ENCODE peak calls at places on chromosomes 16 and 17, in seven cellular contexts. One of them, this sample, is unnamed.

GRCh38 chr17:66829883-66830282 is 5.0 kb upstream of the CACNG5 start:
- ATAC-seq in stimulated activated naive B cell treated with anti-CD40 and anti-IgM and Interleukin-4, amounts not matched to agents 10 μg/mL and 1 μg/mL and 100 μg/mL, for 72 hours: no peak
- ATAC-seq in naive thymus-derived CD8-positive, alpha-beta T cell: no peak
- ATAC-seq in HepG2: peak
- ATAC-seq in activated CD8-positive, alpha-beta T cell treated with anti-CD3 and anti-CD28 coated beads for 36 hours: no peak
- ATAC-seq in lower lobe of right lung: no peak
- ATAC-seq in stimulated activated effector memory CD8-positive, alpha-beta T cell treated with anti-CD3 and anti-CD28 coated beads, Interleukin-12 subunit alpha, Interleukin-12 subunit beta, amount 100 ng/mL, for 72 hours: peak
- ATAC-seq in this sample: no peak

GRCh38 chr16:30120340-30121105 is 2.5 kb downstream of the MAPK3 start:
- ATAC-seq in HepG2: no peak
- ATAC-seq in activated CD8-positive, alpha-beta T cell treated with anti-CD3 and anti-CD28 coated beads for 36 hours: no peak
- ATAC-seq in stimulated activated effector memory CD8-positive, alpha-beta T cell treated with anti-CD3 and anti-CD28 coated beads, Interleukin-12 subunit alpha, Interleukin-12 subunit beta, amount 100 ng/mL, for 72 hours: no peak
- ATAC-seq in naive thymus-derived CD8-positive, alpha-beta T cell: no peak
- ATAC-seq in stimulated activated naive B cell treated with anti-CD40 and anti-IgM and Interleukin-4, amounts not matched to agents 10 μg/mL and 1 μg/mL and 100 μg/mL, for 72 hours: no peak
- ATAC-seq in lower lobe of right lung: no peak
- ATAC-seq in this sample: no peak

GRCh38 chr17:72558971-72559476 is 438.2 kb downstream of the SOX9 start:
- ATAC-seq in activated CD8-positive, alpha-beta T cell treated with anti-CD3 and anti-CD28 coated beads for 36 hours: no peak
- ATAC-seq in stimulated activated effector memory CD8-positive, alpha-beta T cell treated with anti-CD3 and anti-CD28 coated beads, Interleukin-12 subunit alpha, Interleukin-12 subunit beta, amount 100 ng/mL, for 72 hours: no peak
- ATAC-seq in HepG2: no peak
- ATAC-seq in naive thymus-derived CD8-positive, alpha-beta T cell: no peak
- ATAC-seq in stimulated activated naive B cell treated with anti-CD40 and anti-IgM and Interleukin-4, amounts not matched to agents 10 μg/mL and 1 μg/mL and 100 μg/mL, for 72 hours: no peak
- ATAC-seq in lower lobe of right lung: no peak
- ATAC-seq in this sample: no peak

GRCh38 chr16:55471448-55472097 is 7.4 kb upstream of the MMP2 start:
- ATAC-seq in naive thymus-derived CD8-positive, alpha-beta T cell: no peak
- ATAC-seq in stimulated activated naive B cell treated with anti-CD40 and anti-IgM and Interleukin-4, amounts not matched to agents 10 μg/mL and 1 μg/mL and 100 μg/mL, for 72 hours: no peak
- ATAC-seq in activated CD8-positive, alpha-beta T cell treated with anti-CD3 and anti-CD28 coated beads for 36 hours: no peak
- ATAC-seq in HepG2: no peak
- ATAC-seq in stimulated activated effector memory CD8-positive, alpha-beta T cell treated with anti-CD3 and anti-CD28 coated beads, Interleukin-12 subunit alpha, Interleukin-12 subunit beta, amount 100 ng/mL, for 72 hours: peak
- ATAC-seq in lower lobe of right lung: no peak
- ATAC-seq in this sample: peak

GRCh38 chr17:83182620-83183063 is 103.2 kb downstream of the METRNL start:
- ATAC-seq in stimulated activated naive B cell treated with anti-CD40 and anti-IgM and Interleukin-4, amounts not matched to agents 10 μg/mL and 1 μg/mL and 100 μg/mL, for 72 hours: no peak
- ATAC-seq in HepG2: peak
- ATAC-seq in activated CD8-positive, alpha-beta T cell treated with anti-CD3 and anti-CD28 coated beads for 36 hours: no peak
- ATAC-seq in naive thymus-derived CD8-positive, alpha-beta T cell: no peak
- ATAC-seq in lower lobe of right lung: peak
- ATAC-seq in stimulated activated effector memory CD8-positive, alpha-beta T cell treated with anti-CD3 and anti-CD28 coated beads, Interleukin-12 subunit alpha, Interleukin-12 subunit beta, amount 100 ng/mL, for 72 hours: no peak
- ATAC-seq in this sample: no peak

GRCh38 chr17:67431210-67432015 is 54.3 kb downstream of the PITPNC1 start:
- ATAC-seq in HepG2: no peak
- ATAC-seq in naive thymus-derived CD8-positive, alpha-beta T cell: no peak
- ATAC-seq in stimulated activated effector memory CD8-positive, alpha-beta T cell treated with anti-CD3 and anti-CD28 coated beads, Interleukin-12 subunit alpha, Interleukin-12 subunit beta, amount 100 ng/mL, for 72 hours: peak
- ATAC-seq in stimulated activated naive B cell treated with anti-CD40 and anti-IgM and Interleukin-4, amounts not matched to agents 10 μg/mL and 1 μg/mL and 100 μg/mL, for 72 hours: peak
- ATAC-seq in activated CD8-positive, alpha-beta T cell treated with anti-CD3 and anti-CD28 coated beads for 36 hours: peak
- ATAC-seq in lower lobe of right lung: no peak
- ATAC-seq in this sample: peak

GRCh38 chr16:70808371-70808770 is 7.4 kb upstream of the VAC14 start:
- ATAC-seq in stimulated activated naive B cell treated with anti-CD40 and anti-IgM and Interleukin-4, amounts not matched to agents 10 μg/mL and 1 μg/mL and 100 μg/mL, for 72 hours: peak
- ATAC-seq in naive thymus-derived CD8-positive, alpha-beta T cell: no peak
- ATAC-seq in lower lobe of right lung: no peak
- ATAC-seq in activated CD8-positive, alpha-beta T cell treated with anti-CD3 and anti-CD28 coated beads for 36 hours: no peak
- ATAC-seq in stimulated activated effector memory CD8-positive, alpha-beta T cell treated with anti-CD3 and anti-CD28 coated beads, Interleukin-12 subunit alpha, Interleukin-12 subunit beta, amount 100 ng/mL, for 72 hours: no peak
- ATAC-seq in HepG2: peak
- ATAC-seq in this sample: no peak

GRCh38 chr16:19497181-19497580 is 24.7 kb downstream of the GDE1 start:
- ATAC-seq in activated CD8-positive, alpha-beta T cell treated with anti-CD3 and anti-CD28 coated beads for 36 hours: no peak
- ATAC-seq in lower lobe of right lung: peak
- ATAC-seq in stimulated activated effector memory CD8-positive, alpha-beta T cell treated with anti-CD3 and anti-CD28 coated beads, Interleukin-12 subunit alpha, Interleukin-12 subunit beta, amount 100 ng/mL, for 72 hours: no peak
- ATAC-seq in stimulated activated naive B cell treated with anti-CD40 and anti-IgM and Interleukin-4, amounts not matched to agents 10 μg/mL and 1 μg/mL and 100 μg/mL, for 72 hours: no peak
- ATAC-seq in HepG2: no peak
- ATAC-seq in naive thymus-derived CD8-positive, alpha-beta T cell: no peak
- ATAC-seq in this sample: no peak

GRCh38 chr16:66135376-66135775 is 231.1 kb upstream of the CDH5 start:
- ATAC-seq in naive thymus-derived CD8-positive, alpha-beta T cell: no peak
- ATAC-seq in stimulated activated effector memory CD8-positive, alpha-beta T cell treated with anti-CD3 and anti-CD28 coated beads, Interleukin-12 subunit alpha, Interleukin-12 subunit beta, amount 100 ng/mL, for 72 hours: no peak
- ATAC-seq in HepG2: no peak
- ATAC-seq in stimulated activated naive B cell treated with anti-CD40 and anti-IgM and Interleukin-4, amounts not matched to agents 10 μg/mL and 1 μg/mL and 100 μg/mL, for 72 hours: no peak
- ATAC-seq in lower lobe of right lung: peak
- ATAC-seq in activated CD8-positive, alpha-beta T cell treated with anti-CD3 and anti-CD28 coated beads for 36 hours: no peak
- ATAC-seq in this sample: no peak

GRCh38 chr17:39678340-39679116 is 9.3 kb downstream of the PGAP3 start:
- ATAC-seq in stimulated activated effector memory CD8-positive, alpha-beta T cell treated with anti-CD3 and anti-CD28 coated beads, Interleukin-12 subunit alpha, Interleukin-12 subunit beta, amount 100 ng/mL, for 72 hours: no peak
- ATAC-seq in activated CD8-positive, alpha-beta T cell treated with anti-CD3 and anti-CD28 coated beads for 36 hours: no peak
- ATAC-seq in stimulated activated naive B cell treated with anti-CD40 and anti-IgM and Interleukin-4, amounts not matched to agents 10 μg/mL and 1 μg/mL and 100 μg/mL, for 72 hours: no peak
- ATAC-seq in HepG2: no peak
- ATAC-seq in naive thymus-derived CD8-positive, alpha-beta T cell: no peak
- ATAC-seq in lower lobe of right lung: no peak
- ATAC-seq in this sample: peak

GRCh38 chr16:17382514-17382913 is 88.2 kb downstream of the XYLT1 start:
- ATAC-seq in activated CD8-positive, alpha-beta T cell treated with anti-CD3 and anti-CD28 coated beads for 36 hours: no peak
- ATAC-seq in stimulated activated effector memory CD8-positive, alpha-beta T cell treated with anti-CD3 and anti-CD28 coated beads, Interleukin-12 subunit alpha, Interleukin-12 subunit beta, amount 100 ng/mL, for 72 hours: no peak
- ATAC-seq in lower lobe of right lung: no peak
- ATAC-seq in stimulated activated naive B cell treated with anti-CD40 and anti-IgM and Interleukin-4, amounts not matched to agents 10 μg/mL and 1 μg/mL and 100 μg/mL, for 72 hours: no peak
- ATAC-seq in naive thymus-derived CD8-positive, alpha-beta T cell: no peak
- ATAC-seq in HepG2: peak
- ATAC-seq in this sample: no peak

GRCh38 chr17:62147284-62147683 is 82.2 kb upstream of the MED13 start:
- ATAC-seq in activated CD8-positive, alpha-beta T cell treated with anti-CD3 and anti-CD28 coated beads for 36 hours: no peak
- ATAC-seq in HepG2: no peak
- ATAC-seq in naive thymus-derived CD8-positive, alpha-beta T cell: no peak
- ATAC-seq in stimulated activated naive B cell treated with anti-CD40 and anti-IgM and Interleukin-4, amounts not matched to agents 10 μg/mL and 1 μg/mL and 100 μg/mL, for 72 hours: no peak
- ATAC-seq in lower lobe of right lung: no peak
- ATAC-seq in stimulated activated effector memory CD8-positive, alpha-beta T cell treated with anti-CD3 and anti-CD28 coated beads, Interleukin-12 subunit alpha, Interleukin-12 subunit beta, amount 100 ng/mL, for 72 hours: no peak
- ATAC-seq in this sample: no peak

GRCh38 chr16:47504599-47504998 is 43.5 kb downstream of the PHKB start:
- ATAC-seq in activated CD8-positive, alpha-beta T cell treated with anti-CD3 and anti-CD28 coated beads for 36 hours: no peak
- ATAC-seq in naive thymus-derived CD8-positive, alpha-beta T cell: no peak
- ATAC-seq in stimulated activated naive B cell treated with anti-CD40 and anti-IgM and Interleukin-4, amounts not matched to agents 10 μg/mL and 1 μg/mL and 100 μg/mL, for 72 hours: no peak
- ATAC-seq in lower lobe of right lung: no peak
- ATAC-seq in HepG2: no peak
- ATAC-seq in stimulated activated effector memory CD8-positive, alpha-beta T cell treated with anti-CD3 and anti-CD28 coated beads, Interleukin-12 subunit alpha, Interleukin-12 subunit beta, amount 100 ng/mL, for 72 hours: no peak
- ATAC-seq in this sample: no peak

GRCh38 chr16:26491271-26491670 is 575.5 kb upstream of the C16orf82 start:
- ATAC-seq in stimulated activated effector memory CD8-positive, alpha-beta T cell treated with anti-CD3 and anti-CD28 coated beads, Interleukin-12 subunit alpha, Interleukin-12 subunit beta, amount 100 ng/mL, for 72 hours: no peak
- ATAC-seq in lower lobe of right lung: no peak
- ATAC-seq in HepG2: no peak
- ATAC-seq in naive thymus-derived CD8-positive, alpha-beta T cell: no peak
- ATAC-seq in activated CD8-positive, alpha-beta T cell treated with anti-CD3 and anti-CD28 coated beads for 36 hours: no peak
- ATAC-seq in stimulated activated naive B cell treated with anti-CD40 and anti-IgM and Interleukin-4, amounts not matched to agents 10 μg/mL and 1 μg/mL and 100 μg/mL, for 72 hours: no peak
- ATAC-seq in this sample: no peak

GRCh38 chr17:41728056-41728455 is 6.4 kb downstream of the HAP1 start:
- ATAC-seq in activated CD8-positive, alpha-beta T cell treated with anti-CD3 and anti-CD28 coated beads for 36 hours: no peak
- ATAC-seq in stimulated activated effector memory CD8-positive, alpha-beta T cell treated with anti-CD3 and anti-CD28 coated beads, Interleukin-12 subunit alpha, Interleukin-12 subunit beta, amount 100 ng/mL, for 72 hours: no peak
- ATAC-seq in HepG2: no peak
- ATAC-seq in stimulated activated naive B cell treated with anti-CD40 and anti-IgM and Interleukin-4, amounts not matched to agents 10 μg/mL and 1 μg/mL and 100 μg/mL, for 72 hours: no peak
- ATAC-seq in lower lobe of right lung: no peak
- ATAC-seq in naive thymus-derived CD8-positive, alpha-beta T cell: no peak
- ATAC-seq in this sample: no peak

GRCh38 chr16:66054095-66054494 is 312.4 kb upstream of the CDH5 start:
- ATAC-seq in stimulated activated naive B cell treated with anti-CD40 and anti-IgM and Interleukin-4, amounts not matched to agents 10 μg/mL and 1 μg/mL and 100 μg/mL, for 72 hours: no peak
- ATAC-seq in naive thymus-derived CD8-positive, alpha-beta T cell: no peak
- ATAC-seq in activated CD8-positive, alpha-beta T cell treated with anti-CD3 and anti-CD28 coated beads for 36 hours: no peak
- ATAC-seq in stimulated activated effector memory CD8-positive, alpha-beta T cell treated with anti-CD3 and anti-CD28 coated beads, Interleukin-12 subunit alpha, Interleukin-12 subunit beta, amount 100 ng/mL, for 72 hours: no peak
- ATAC-seq in lower lobe of right lung: no peak
- ATAC-seq in HepG2: no peak
- ATAC-seq in this sample: no peak

GRCh38 chr17:71071837-71072236 is 902.5 kb downstream of the KCNJ2 start:
- ATAC-seq in activated CD8-positive, alpha-beta T cell treated with anti-CD3 and anti-CD28 coated beads for 36 hours: no peak
- ATAC-seq in naive thymus-derived CD8-positive, alpha-beta T cell: no peak
- ATAC-seq in stimulated activated naive B cell treated with anti-CD40 and anti-IgM and Interleukin-4, amounts not matched to agents 10 μg/mL and 1 μg/mL and 100 μg/mL, for 72 hours: no peak
- ATAC-seq in lower lobe of right lung: no peak
- ATAC-seq in stimulated activated effector memory CD8-positive, alpha-beta T cell treated with anti-CD3 and anti-CD28 coated beads, Interleukin-12 subunit alpha, Interleukin-12 subunit beta, amount 100 ng/mL, for 72 hours: no peak
- ATAC-seq in HepG2: no peak
- ATAC-seq in this sample: peak

GRCh38 chr17:10803830-10804498 is at the start of gene TMEM238L:
- ATAC-seq in activated CD8-positive, alpha-beta T cell treated with anti-CD3 and anti-CD28 coated beads for 36 hours: no peak
- ATAC-seq in stimulated activated naive B cell treated with anti-CD40 and anti-IgM and Interleukin-4, amounts not matched to agents 10 μg/mL and 1 μg/mL and 100 μg/mL, for 72 hours: no peak
- ATAC-seq in stimulated activated effector memory CD8-positive, alpha-beta T cell treated with anti-CD3 and anti-CD28 coated beads, Interleukin-12 subunit alpha, Interleukin-12 subunit beta, amount 100 ng/mL, for 72 hours: no peak
- ATAC-seq in HepG2: no peak
- ATAC-seq in naive thymus-derived CD8-positive, alpha-beta T cell: no peak
- ATAC-seq in lower lobe of right lung: no peak
- ATAC-seq in this sample: no peak

GRCh38 chr16:70715113-70715711 is 29.4 kb upstream of the MTSS2 start:
- ATAC-seq in activated CD8-positive, alpha-beta T cell treated with anti-CD3 and anti-CD28 coated beads for 36 hours: no peak
- ATAC-seq in naive thymus-derived CD8-positive, alpha-beta T cell: no peak
- ATAC-seq in lower lobe of right lung: peak
- ATAC-seq in stimulated activated naive B cell treated with anti-CD40 and anti-IgM and Interleukin-4, amounts not matched to agents 10 μg/mL and 1 μg/mL and 100 μg/mL, for 72 hours: no peak
- ATAC-seq in HepG2: no peak
- ATAC-seq in stimulated activated effector memory CD8-positive, alpha-beta T cell treated with anti-CD3 and anti-CD28 coated beads, Interleukin-12 subunit alpha, Interleukin-12 subunit beta, amount 100 ng/mL, for 72 hours: no peak
- ATAC-seq in this sample: no peak

GRCh38 chr17:49108318-49108717 is 24.3 kb upstream of the B4GALNT2 start:
- ATAC-seq in naive thymus-derived CD8-positive, alpha-beta T cell: no peak
- ATAC-seq in stimulated activated effector memory CD8-positive, alpha-beta T cell treated with anti-CD3 and anti-CD28 coated beads, Interleukin-12 subunit alpha, Interleukin-12 subunit beta, amount 100 ng/mL, for 72 hours: no peak
- ATAC-seq in HepG2: no peak
- ATAC-seq in stimulated activated naive B cell treated with anti-CD40 and anti-IgM and Interleukin-4, amounts not matched to agents 10 μg/mL and 1 μg/mL and 100 μg/mL, for 72 hours: no peak
- ATAC-seq in lower lobe of right lung: no peak
- ATAC-seq in activated CD8-positive, alpha-beta T cell treated with anti-CD3 and anti-CD28 coated beads for 36 hours: no peak
- ATAC-seq in this sample: no peak

GRCh38 chr16:12587170-12587569 is 216.5 kb downstream of the CPPED1 start:
- ATAC-seq in stimulated activated naive B cell treated with anti-CD40 and anti-IgM and Interleukin-4, amounts not matched to agents 10 μg/mL and 1 μg/mL and 100 μg/mL, for 72 hours: no peak
- ATAC-seq in activated CD8-positive, alpha-beta T cell treated with anti-CD3 and anti-CD28 coated beads for 36 hours: no peak
- ATAC-seq in stimulated activated effector memory CD8-positive, alpha-beta T cell treated with anti-CD3 and anti-CD28 coated beads, Interleukin-12 subunit alpha, Interleukin-12 subunit beta, amount 100 ng/mL, for 72 hours: no peak
- ATAC-seq in naive thymus-derived CD8-positive, alpha-beta T cell: no peak
- ATAC-seq in HepG2: peak
- ATAC-seq in lower lobe of right lung: no peak
- ATAC-seq in this sample: no peak

GRCh38 chr17:4068918-4069317 is 73.9 kb downstream of the ZZEF1 start:
- ATAC-seq in naive thymus-derived CD8-positive, alpha-beta T cell: no peak
- ATAC-seq in stimulated activated naive B cell treated with anti-CD40 and anti-IgM and Interleukin-4, amounts not matched to agents 10 μg/mL and 1 μg/mL and 100 μg/mL, for 72 hours: no peak
- ATAC-seq in activated CD8-positive, alpha-beta T cell treated with anti-CD3 and anti-CD28 coated beads for 36 hours: no peak
- ATAC-seq in lower lobe of right lung: no peak
- ATAC-seq in stimulated activated effector memory CD8-positive, alpha-beta T cell treated with anti-CD3 and anti-CD28 coated beads, Interleukin-12 subunit alpha, Interleukin-12 subunit beta, amount 100 ng/mL, for 72 hours: no peak
- ATAC-seq in HepG2: no peak
- ATAC-seq in this sample: no peak

GRCh38 chr16:24999856-25000447 is 15.2 kb downstream of the ARHGAP17 start:
- ATAC-seq in stimulated activated effector memory CD8-positive, alpha-beta T cell treated with anti-CD3 and anti-CD28 coated beads, Interleukin-12 subunit alpha, Interleukin-12 subunit beta, amount 100 ng/mL, for 72 hours: no peak
- ATAC-seq in naive thymus-derived CD8-positive, alpha-beta T cell: no peak
- ATAC-seq in lower lobe of right lung: no peak
- ATAC-seq in HepG2: peak
- ATAC-seq in activated CD8-positive, alpha-beta T cell treated with anti-CD3 and anti-CD28 coated beads for 36 hours: no peak
- ATAC-seq in stimulated activated naive B cell treated with anti-CD40 and anti-IgM and Interleukin-4, amounts not matched to agents 10 μg/mL and 1 μg/mL and 100 μg/mL, for 72 hours: no peak
- ATAC-seq in this sample: no peak

GRCh38 chr16:3431779-3432219 is 11.5 kb downstream of the ZNF597 start:
- ATAC-seq in stimulated activated effector memory CD8-positive, alpha-beta T cell treated with anti-CD3 and anti-CD28 coated beads, Interleukin-12 subunit alpha, Interleukin-12 subunit beta, amount 100 ng/mL, for 72 hours: peak
- ATAC-seq in stimulated activated naive B cell treated with anti-CD40 and anti-IgM and Interleukin-4, amounts not matched to agents 10 μg/mL and 1 μg/mL and 100 μg/mL, for 72 hours: peak
- ATAC-seq in activated CD8-positive, alpha-beta T cell treated with anti-CD3 and anti-CD28 coated beads for 36 hours: peak
- ATAC-seq in naive thymus-derived CD8-positive, alpha-beta T cell: peak
- ATAC-seq in HepG2: no peak
- ATAC-seq in lower lobe of right lung: peak
- ATAC-seq in this sample: peak

GRCh38 chr16:58656872-58657271 is 27.2 kb upstream of the CNOT1 start:
- ATAC-seq in naive thymus-derived CD8-positive, alpha-beta T cell: no peak
- ATAC-seq in lower lobe of right lung: no peak
- ATAC-seq in stimulated activated naive B cell treated with anti-CD40 and anti-IgM and Interleukin-4, amounts not matched to agents 10 μg/mL and 1 μg/mL and 100 μg/mL, for 72 hours: no peak
- ATAC-seq in stimulated activated effector memory CD8-positive, alpha-beta T cell treated with anti-CD3 and anti-CD28 coated beads, Interleukin-12 subunit alpha, Interleukin-12 subunit beta, amount 100 ng/mL, for 72 hours: no peak
- ATAC-seq in HepG2: no peak
- ATAC-seq in activated CD8-positive, alpha-beta T cell treated with anti-CD3 and anti-CD28 coated beads for 36 hours: no peak
- ATAC-seq in this sample: no peak

GRCh38 chr16:733382-734207 is 6.7 kb downstream of the HAGHL start:
- ATAC-seq in stimulated activated naive B cell treated with anti-CD40 and anti-IgM and Interleukin-4, amounts not matched to agents 10 μg/mL and 1 μg/mL and 100 μg/mL, for 72 hours: no peak
- ATAC-seq in naive thymus-derived CD8-positive, alpha-beta T cell: peak
- ATAC-seq in stimulated activated effector memory CD8-positive, alpha-beta T cell treated with anti-CD3 and anti-CD28 coated beads, Interleukin-12 subunit alpha, Interleukin-12 subunit beta, amount 100 ng/mL, for 72 hours: no peak
- ATAC-seq in HepG2: peak
- ATAC-seq in activated CD8-positive, alpha-beta T cell treated with anti-CD3 and anti-CD28 coated beads for 36 hours: no peak
- ATAC-seq in lower lobe of right lung: no peak
- ATAC-seq in this sample: no peak

GRCh38 chr17:28252436-28252835 is 66.6 kb upstream of the TMEM97 start:
- ATAC-seq in naive thymus-derived CD8-positive, alpha-beta T cell: no peak
- ATAC-seq in stimulated activated effector memory CD8-positive, alpha-beta T cell treated with anti-CD3 and anti-CD28 coated beads, Interleukin-12 subunit alpha, Interleukin-12 subunit beta, amount 100 ng/mL, for 72 hours: no peak
- ATAC-seq in activated CD8-positive, alpha-beta T cell treated with anti-CD3 and anti-CD28 coated beads for 36 hours: no peak
- ATAC-seq in stimulated activated naive B cell treated with anti-CD40 and anti-IgM and Interleukin-4, amounts not matched to agents 10 μg/mL and 1 μg/mL and 100 μg/mL, for 72 hours: no peak
- ATAC-seq in HepG2: no peak
- ATAC-seq in lower lobe of right lung: no peak
- ATAC-seq in this sample: no peak

GRCh38 chr16:87747626-87748025 is 18.2 kb downstream of the KLHDC4 start:
- ATAC-seq in naive thymus-derived CD8-positive, alpha-beta T cell: no peak
- ATAC-seq in activated CD8-positive, alpha-beta T cell treated with anti-CD3 and anti-CD28 coated beads for 36 hours: no peak
- ATAC-seq in stimulated activated naive B cell treated with anti-CD40 and anti-IgM and Interleukin-4, amounts not matched to agents 10 μg/mL and 1 μg/mL and 100 μg/mL, for 72 hours: no peak
- ATAC-seq in lower lobe of right lung: no peak
- ATAC-seq in stimulated activated effector memory CD8-positive, alpha-beta T cell treated with anti-CD3 and anti-CD28 coated beads, Interleukin-12 subunit alpha, Interleukin-12 subunit beta, amount 100 ng/mL, for 72 hours: no peak
- ATAC-seq in HepG2: peak
- ATAC-seq in this sample: no peak

GRCh38 chr17:40458001-40458791 is 14.9 kb downstream of the IGFBP4 start:
- ATAC-seq in stimulated activated naive B cell treated with anti-CD40 and anti-IgM and Interleukin-4, amounts not matched to agents 10 μg/mL and 1 μg/mL and 100 μg/mL, for 72 hours: no peak
- ATAC-seq in lower lobe of right lung: peak
- ATAC-seq in activated CD8-positive, alpha-beta T cell treated with anti-CD3 and anti-CD28 coated beads for 36 hours: no peak
- ATAC-seq in HepG2: peak
- ATAC-seq in naive thymus-derived CD8-positive, alpha-beta T cell: no peak
- ATAC-seq in stimulated activated effector memory CD8-positive, alpha-beta T cell treated with anti-CD3 and anti-CD28 coated beads, Interleukin-12 subunit alpha, Interleukin-12 subunit beta, amount 100 ng/mL, for 72 hours: no peak
- ATAC-seq in this sample: no peak

GRCh38 chr17:1110524-1110843 is 69.3 kb downstream of the ABR start:
- ATAC-seq in activated CD8-positive, alpha-beta T cell treated with anti-CD3 and anti-CD28 coated beads for 36 hours: no peak
- ATAC-seq in stimulated activated naive B cell treated with anti-CD40 and anti-IgM and Interleukin-4, amounts not matched to agents 10 μg/mL and 1 μg/mL and 100 μg/mL, for 72 hours: no peak
- ATAC-seq in stimulated activated effector memory CD8-positive, alpha-beta T cell treated with anti-CD3 and anti-CD28 coated beads, Interleukin-12 subunit alpha, Interleukin-12 subunit beta, amount 100 ng/mL, for 72 hours: no peak
- ATAC-seq in HepG2: peak
- ATAC-seq in lower lobe of right lung: no peak
- ATAC-seq in naive thymus-derived CD8-positive, alpha-beta T cell: no peak
- ATAC-seq in this sample: no peak

GRCh38 chr17:1222321-1222720 is 42.5 kb upstream of the ABR start:
- ATAC-seq in lower lobe of right lung: no peak
- ATAC-seq in stimulated activated effector memory CD8-positive, alpha-beta T cell treated with anti-CD3 and anti-CD28 coated beads, Interleukin-12 subunit alpha, Interleukin-12 subunit beta, amount 100 ng/mL, for 72 hours: no peak
- ATAC-seq in activated CD8-positive, alpha-beta T cell treated with anti-CD3 and anti-CD28 coated beads for 36 hours: no peak
- ATAC-seq in naive thymus-derived CD8-positive, alpha-beta T cell: no peak
- ATAC-seq in stimulated activated naive B cell treated with anti-CD40 and anti-IgM and Interleukin-4, amounts not matched to agents 10 μg/mL and 1 μg/mL and 100 μg/mL, for 72 hours: no peak
- ATAC-seq in HepG2: no peak
- ATAC-seq in this sample: no peak

GRCh38 chr17:75228847-75229246 is 23.4 kb downstream of the NUP85 start:
- ATAC-seq in stimulated activated effector memory CD8-positive, alpha-beta T cell treated with anti-CD3 and anti-CD28 coated beads, Interleukin-12 subunit alpha, Interleukin-12 subunit beta, amount 100 ng/mL, for 72 hours: no peak
- ATAC-seq in stimulated activated naive B cell treated with anti-CD40 and anti-IgM and Interleukin-4, amounts not matched to agents 10 μg/mL and 1 μg/mL and 100 μg/mL, for 72 hours: no peak
- ATAC-seq in HepG2: no peak
- ATAC-seq in activated CD8-positive, alpha-beta T cell treated with anti-CD3 and anti-CD28 coated beads for 36 hours: no peak
- ATAC-seq in naive thymus-derived CD8-positive, alpha-beta T cell: no peak
- ATAC-seq in lower lobe of right lung: peak
- ATAC-seq in this sample: no peak

This sample was measured in activated T-helper 17 cell treated with anti-CD3 and anti-CD28 coated beads, Interleukin-2, amount 50 U/mL, for 72 hours.